ENCODE peak calls at places on chromosomes 12 and 14, in four cellular contexts. H is HCT116, B is GM12891, M is upper lobe of left lung. G is an unnamed sample.

GRCh38 chr12:47884501-47884900 is 20.3 kb downstream of the VDR start:
- DNase-seq in H (no peak), B (no peak), M (no peak), G (no peak)

GRCh38 chr12:131287015-131287937 is 333.6 kb downstream of the ADGRD1 start:
- DNase-seq in H (no peak), B (no peak), M (peak), G (no peak)

GRCh38 chr14:94355191-94355794 is 32.2 kb upstream of the SERPINA6 start:
- DNase-seq in H (no peak), B (no peak), M (no peak), G (no peak)

GRCh38 chr14:47619397-47619796 is 56.0 kb downstream of the MDGA2 start:
- DNase-seq in H (no peak), B (no peak), M (no peak), G (no peak)

GRCh38 chr12:127516467-127516866 is 750.5 kb upstream of the TMEM132C start:
- DNase-seq in H (no peak), B (no peak), M (no peak), G (no peak)

GRCh38 chr14:74134484-74134883 is 49.7 kb downstream of the LIN52 start:
- DNase-seq in H (no peak), B (no peak), M (no peak), G (no peak)

GRCh38 chr14:33948143-33948962 is 2.5 kb downstream of the EGLN3 start:
- DNase-seq in H (no peak), B (no peak), M (no peak), G (no peak)

GRCh38 chr12:10388611-10389010 is 1.2 kb downstream of the KLRK1 start:
- DNase-seq in H (no peak), B (no peak), M (no peak), G (no peak)

GRCh38 chr12:2998789-2999264 is 39.6 kb downstream of the TEAD4 start:
- DNase-seq in H (no peak), B (no peak), M (no peak), G (no peak)

DNA sequence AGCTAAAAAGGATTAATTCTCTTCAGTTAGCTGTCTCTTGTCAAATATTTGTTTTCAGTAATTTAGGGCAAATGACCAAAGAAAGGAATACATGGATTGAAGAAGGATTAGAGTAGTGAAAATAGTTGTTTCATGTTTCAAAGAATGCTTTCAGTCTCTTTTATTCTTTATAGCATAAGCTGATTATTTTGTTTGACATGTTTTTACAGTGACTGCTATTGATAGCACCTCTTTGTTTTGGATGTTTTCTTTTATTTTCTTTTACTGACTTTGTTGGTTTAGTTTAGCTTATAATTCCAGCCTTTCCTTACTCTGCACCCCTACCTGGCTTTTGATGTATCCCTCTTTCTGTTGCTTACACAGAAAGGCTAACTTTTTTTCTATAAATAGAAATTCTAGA is 29.3 kb upstream of the SGPP1 start:
- DNase-seq in H (no peak), B (no peak), M (no peak), G (no peak)
- TF ChIP-seq POLR2AphosphoS5 in H (no peak), B (no peak), M (no peak), G (no peak)

GRCh38 chr14:23361763-23362162 is 3.2 kb downstream of the EFS start:
- DNase-seq in H (no peak), B (no peak), M (no peak), G (no peak)
- TF ChIP-seq POLR2AphosphoS5 in H (no peak), B (no peak), M (no peak), G (no peak)

GRCh38 chr14:68036203-68036602 is 216.6 kb downstream of the RAD51B start:
- DNase-seq in H (no peak), B (no peak), M (no peak), G (no peak)
- TF ChIP-seq POLR2AphosphoS5 in H (no peak), B (no peak), M (no peak), G (no peak)

GRCh38 chr14:104804481-104805325 is 3.8 kb downstream of the ZBTB42 start:
- DNase-seq in H (no peak), B (no peak), M (peak), G (no peak)
- TF ChIP-seq POLR2AphosphoS5 in H (peak), B (no peak), M (no peak), G (no peak)

GRCh38 chr12:65470261-65470660 is 191.8 kb downstream of the MSRB3 start:
- DNase-seq in H (no peak), B (no peak), M (no peak), G (no peak)
- TF ChIP-seq POLR2AphosphoS5 in H (no peak), B (no peak), M (no peak), G (no peak)

DNA sequence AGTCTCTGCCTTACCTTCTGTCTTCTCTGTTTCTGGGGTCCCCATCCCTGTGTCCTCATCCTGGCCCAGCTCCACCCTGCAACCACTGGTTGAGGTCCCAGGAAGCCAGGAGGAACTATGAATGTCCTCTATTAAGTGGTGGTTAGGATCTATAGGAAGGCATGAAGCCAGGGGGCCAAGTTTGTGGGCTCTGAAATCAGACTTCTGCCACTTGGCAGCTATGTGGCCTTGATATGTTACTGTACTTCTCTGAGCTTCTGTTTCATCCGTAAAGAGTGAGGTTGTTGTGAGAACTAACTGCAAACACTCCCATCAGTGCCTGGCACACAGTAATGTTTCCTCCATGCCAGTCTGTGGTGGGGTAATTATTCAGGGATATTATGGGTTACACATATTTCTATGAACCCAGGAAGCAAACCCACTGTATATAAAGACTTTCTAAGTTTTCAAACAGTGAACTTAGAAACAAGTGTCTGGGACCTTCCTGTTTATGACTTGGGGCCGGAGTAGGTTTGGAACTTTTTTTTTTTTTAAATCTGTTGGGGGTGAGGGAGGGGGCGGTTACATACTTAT is 57.4 kb downstream of the PLXNC1 start:
- DNase-seq in H (no peak), B (no peak), M (no peak), G (no peak)
- TF ChIP-seq POLR2AphosphoS5 in H (no peak), B (no peak), M (no peak), G (no peak)

GRCh38 chr14:99809864-99810854 is 16.9 kb downstream of the EML1 start:
- DNase-seq in H (no peak), B (no peak), M (peak), G (no peak)
- TF ChIP-seq POLR2AphosphoS5 in H (no peak), B (no peak), M (no peak), G (no peak)